ENCODE peak calls at places on chromosomes 1 and 21, in eight cellular contexts. One of them, this sample, is unnamed.

GRCh38 chr1:195745170-195746009 is 862.9 kb downstream of the KCNT2 start:
- ATAC-seq in activated CD4-positive, alpha-beta T cell treated with anti-CD3 and anti-CD28 coated beads for 36 hours: no peak
- ATAC-seq in CD4-positive, alpha-beta T cell: no peak
- ATAC-seq in activated naive CD8-positive, alpha-beta T cell treated with anti-CD3 and anti-CD28 coated beads, Interleukin-2, amount 10 ng/mL, durations not matched to agents 7 days and 5 days: no peak
- ATAC-seq in left colon: peak
- ATAC-seq in left cardiac atrium: no peak
- ATAC-seq in T-helper 17 cell: no peak
- ATAC-seq in mucosa of descending colon: no peak
- ATAC-seq in this sample: no peak

GRCh38 chr1:68107771-68108170 is 57.3 kb upstream of the DIRAS3 start:
- ATAC-seq in activated naive CD8-positive, alpha-beta T cell treated with anti-CD3 and anti-CD28 coated beads, Interleukin-2, amount 10 ng/mL, durations not matched to agents 7 days and 5 days: no peak
- ATAC-seq in CD4-positive, alpha-beta T cell: no peak
- ATAC-seq in mucosa of descending colon: no peak
- ATAC-seq in left colon: no peak
- ATAC-seq in left cardiac atrium: no peak
- ATAC-seq in T-helper 17 cell: no peak
- ATAC-seq in activated CD4-positive, alpha-beta T cell treated with anti-CD3 and anti-CD28 coated beads for 36 hours: no peak
- ATAC-seq in this sample: no peak

GRCh38 chr21:27536319-27536718 is 569.4 kb upstream of the ADAMTS5 start:
- ATAC-seq in T-helper 17 cell: no peak
- ATAC-seq in left cardiac atrium: no peak
- ATAC-seq in activated naive CD8-positive, alpha-beta T cell treated with anti-CD3 and anti-CD28 coated beads, Interleukin-2, amount 10 ng/mL, durations not matched to agents 7 days and 5 days: no peak
- ATAC-seq in left colon: no peak
- ATAC-seq in CD4-positive, alpha-beta T cell: no peak
- ATAC-seq in mucosa of descending colon: no peak
- ATAC-seq in activated CD4-positive, alpha-beta T cell treated with anti-CD3 and anti-CD28 coated beads for 36 hours: no peak
- ATAC-seq in this sample: no peak

GRCh38 chr1:11721301-11721700 is 14.6 kb upstream of the AGTRAP start:
- ATAC-seq in CD4-positive, alpha-beta T cell: no peak
- ATAC-seq in left colon: no peak
- ATAC-seq in activated naive CD8-positive, alpha-beta T cell treated with anti-CD3 and anti-CD28 coated beads, Interleukin-2, amount 10 ng/mL, durations not matched to agents 7 days and 5 days: no peak
- ATAC-seq in left cardiac atrium: no peak
- ATAC-seq in T-helper 17 cell: no peak
- ATAC-seq in activated CD4-positive, alpha-beta T cell treated with anti-CD3 and anti-CD28 coated beads for 36 hours: no peak
- ATAC-seq in mucosa of descending colon: no peak
- ATAC-seq in this sample: no peak

GRCh38 chr1:157249326-157249725 is 111.1 kb upstream of the ETV3 start:
- ATAC-seq in activated naive CD8-positive, alpha-beta T cell treated with anti-CD3 and anti-CD28 coated beads, Interleukin-2, amount 10 ng/mL, durations not matched to agents 7 days and 5 days: no peak
- ATAC-seq in activated CD4-positive, alpha-beta T cell treated with anti-CD3 and anti-CD28 coated beads for 36 hours: peak
- ATAC-seq in left colon: no peak
- ATAC-seq in left cardiac atrium: no peak
- ATAC-seq in CD4-positive, alpha-beta T cell: no peak
- ATAC-seq in mucosa of descending colon: no peak
- ATAC-seq in T-helper 17 cell: no peak
- ATAC-seq in this sample: no peak

GRCh38 chr1:236282159-236282716 is 480 bp upstream of the ERO1B start:
- ATAC-seq in mucosa of descending colon: peak
- ATAC-seq in CD4-positive, alpha-beta T cell: peak
- ATAC-seq in activated CD4-positive, alpha-beta T cell treated with anti-CD3 and anti-CD28 coated beads for 36 hours: peak
- ATAC-seq in T-helper 17 cell: peak
- ATAC-seq in left cardiac atrium: no peak
- ATAC-seq in left colon: peak
- ATAC-seq in activated naive CD8-positive, alpha-beta T cell treated with anti-CD3 and anti-CD28 coated beads, Interleukin-2, amount 10 ng/mL, durations not matched to agents 7 days and 5 days: no peak
- ATAC-seq in this sample: no peak

GRCh38 chr21:41715649-41716321 is 51.1 kb downstream of the RIPK4 start:
- ATAC-seq in mucosa of descending colon: peak
- ATAC-seq in activated CD4-positive, alpha-beta T cell treated with anti-CD3 and anti-CD28 coated beads for 36 hours: no peak
- ATAC-seq in T-helper 17 cell: no peak
- ATAC-seq in left cardiac atrium: peak
- ATAC-seq in CD4-positive, alpha-beta T cell: no peak
- ATAC-seq in activated naive CD8-positive, alpha-beta T cell treated with anti-CD3 and anti-CD28 coated beads, Interleukin-2, amount 10 ng/mL, durations not matched to agents 7 days and 5 days: no peak
- ATAC-seq in left colon: peak
- ATAC-seq in this sample: no peak

GRCh38 chr1:242477944-242478343 is 46.6 kb downstream of the PLD5 start:
- ATAC-seq in CD4-positive, alpha-beta T cell: no peak
- ATAC-seq in left colon: no peak
- ATAC-seq in activated naive CD8-positive, alpha-beta T cell treated with anti-CD3 and anti-CD28 coated beads, Interleukin-2, amount 10 ng/mL, durations not matched to agents 7 days and 5 days: no peak
- ATAC-seq in mucosa of descending colon: no peak
- ATAC-seq in activated CD4-positive, alpha-beta T cell treated with anti-CD3 and anti-CD28 coated beads for 36 hours: no peak
- ATAC-seq in T-helper 17 cell: no peak
- ATAC-seq in left cardiac atrium: no peak
- ATAC-seq in this sample: no peak

GRCh38 chr1:94395748-94396309 is 22.4 kb upstream of the ABCD3 start:
- ATAC-seq in CD4-positive, alpha-beta T cell: no peak
- ATAC-seq in left colon: peak
- ATAC-seq in mucosa of descending colon: peak
- ATAC-seq in activated naive CD8-positive, alpha-beta T cell treated with anti-CD3 and anti-CD28 coated beads, Interleukin-2, amount 10 ng/mL, durations not matched to agents 7 days and 5 days: no peak
- ATAC-seq in activated CD4-positive, alpha-beta T cell treated with anti-CD3 and anti-CD28 coated beads for 36 hours: no peak
- ATAC-seq in left cardiac atrium: no peak
- ATAC-seq in T-helper 17 cell: no peak
- ATAC-seq in this sample: no peak

GRCh38 chr1:49364676-49365075 is 588.0 kb upstream of the BEND5 start:
- ATAC-seq in activated naive CD8-positive, alpha-beta T cell treated with anti-CD3 and anti-CD28 coated beads, Interleukin-2, amount 10 ng/mL, durations not matched to agents 7 days and 5 days: no peak
- ATAC-seq in left cardiac atrium: no peak
- ATAC-seq in CD4-positive, alpha-beta T cell: no peak
- ATAC-seq in T-helper 17 cell: no peak
- ATAC-seq in mucosa of descending colon: no peak
- ATAC-seq in activated CD4-positive, alpha-beta T cell treated with anti-CD3 and anti-CD28 coated beads for 36 hours: no peak
- ATAC-seq in left colon: no peak
- ATAC-seq in this sample: no peak

GRCh38 chr1:50265790-50266314 is 157.1 kb downstream of the ELAVL4 start:
- ATAC-seq in left colon: no peak
- ATAC-seq in T-helper 17 cell: no peak
- ATAC-seq in left cardiac atrium: peak
- ATAC-seq in activated naive CD8-positive, alpha-beta T cell treated with anti-CD3 and anti-CD28 coated beads, Interleukin-2, amount 10 ng/mL, durations not matched to agents 7 days and 5 days: no peak
- ATAC-seq in CD4-positive, alpha-beta T cell: no peak
- ATAC-seq in mucosa of descending colon: no peak
- ATAC-seq in activated CD4-positive, alpha-beta T cell treated with anti-CD3 and anti-CD28 coated beads for 36 hours: no peak
- ATAC-seq in this sample: peak

GRCh38 chr1:96772972-96773371 is 51.4 kb downstream of the PTBP2 start:
- ATAC-seq in mucosa of descending colon: no peak
- ATAC-seq in left colon: no peak
- ATAC-seq in left cardiac atrium: no peak
- ATAC-seq in activated CD4-positive, alpha-beta T cell treated with anti-CD3 and anti-CD28 coated beads for 36 hours: no peak
- ATAC-seq in activated naive CD8-positive, alpha-beta T cell treated with anti-CD3 and anti-CD28 coated beads, Interleukin-2, amount 10 ng/mL, durations not matched to agents 7 days and 5 days: no peak
- ATAC-seq in CD4-positive, alpha-beta T cell: no peak
- ATAC-seq in T-helper 17 cell: no peak
- ATAC-seq in this sample: no peak